ENCODE peak calls at places on chromosomes 1 and 21, in seven cellular contexts. One of them, this sample, is unnamed.

GRCh38 chr1:242524571-242525359 is at the start of gene PLD5:
- DNase-seq in HFF-Myc: no peak
- DNase-seq in fibroblast of mammary gland: no peak
- DNase-seq in H1: peak; percentile 13
- DNase-seq in SJSA1: no peak
- DNase-seq in fibroblast of pulmonary artery: no peak
- DNase-seq in lower leg skin: no peak
- DNase-seq in this sample: no peak

GRCh38 chr1:82903626-82904025 is 1095.3 kb downstream of the TTLL7 start:
- DNase-seq in HFF-Myc: no peak
- DNase-seq in H1: no peak
- DNase-seq in fibroblast of pulmonary artery: no peak
- DNase-seq in SJSA1: no peak
- DNase-seq in lower leg skin: no peak
- DNase-seq in fibroblast of mammary gland: no peak
- DNase-seq in this sample: no peak

GRCh38 chr1:33586795-33587194 is 114.3 kb downstream of the ZSCAN20 start:
- DNase-seq in H1: no peak
- DNase-seq in SJSA1: no peak
- DNase-seq in fibroblast of pulmonary artery: no peak
- DNase-seq in lower leg skin: no peak
- DNase-seq in HFF-Myc: no peak
- DNase-seq in fibroblast of mammary gland: no peak
- DNase-seq in this sample: no peak

GRCh38 chr1:201982082-201982922 is at the start of gene RNPEP:
- DNase-seq in SJSA1: peak; percentile 74
- DNase-seq in fibroblast of pulmonary artery: peak; percentile 53
- DNase-seq in H1: no peak
- DNase-seq in lower leg skin: peak; percentile 63
- DNase-seq in HFF-Myc: no peak
- DNase-seq in fibroblast of mammary gland: peak; percentile 48
- DNase-seq in this sample: peak; percentile 62

GRCh38 chr21:41523175-41523574 is 15.2 kb upstream of the TMPRSS2 start:
- DNase-seq in fibroblast of mammary gland: no peak
- DNase-seq in HFF-Myc: no peak
- DNase-seq in fibroblast of pulmonary artery: no peak
- DNase-seq in SJSA1: no peak
- DNase-seq in H1: no peak
- DNase-seq in lower leg skin: no peak
- DNase-seq in this sample: no peak

GRCh38 chr1:160256396-160257046 is 5.8 kb downstream of the DCAF8 start:
- DNase-seq in H1: no peak
- DNase-seq in fibroblast of pulmonary artery: peak; percentile 79
- DNase-seq in SJSA1: no peak
- DNase-seq in lower leg skin: no peak
- DNase-seq in HFF-Myc: no peak
- DNase-seq in fibroblast of mammary gland: peak; percentile 82
- DNase-seq in this sample: no peak

GRCh38 chr21:39132248-39132647 is 51.0 kb downstream of the PSMG1 start:
- DNase-seq in fibroblast of pulmonary artery: no peak
- DNase-seq in lower leg skin: no peak
- DNase-seq in SJSA1: no peak
- DNase-seq in H1: no peak
- DNase-seq in fibroblast of mammary gland: peak; percentile 35
- DNase-seq in HFF-Myc: no peak
- DNase-seq in this sample: no peak

GRCh38 chr1:53314096-53314495 is 13.8 kb downstream of the LRP8 start:
- DNase-seq in SJSA1: no peak
- DNase-seq in HFF-Myc: no peak
- DNase-seq in H1: no peak
- DNase-seq in fibroblast of mammary gland: no peak
- DNase-seq in lower leg skin: no peak
- DNase-seq in fibroblast of pulmonary artery: no peak
- DNase-seq in this sample: no peak

GRCh38 chr1:166627583-166627982 is 211.7 kb upstream of the POGK start:
- DNase-seq in H1: no peak
- DNase-seq in HFF-Myc: no peak
- DNase-seq in lower leg skin: no peak
- DNase-seq in fibroblast of mammary gland: no peak
- DNase-seq in SJSA1: no peak
- DNase-seq in fibroblast of pulmonary artery: no peak
- DNase-seq in this sample: no peak

GRCh38 chr1:29786791-29787732 is 550.7 kb downstream of the PTPRU start:
- DNase-seq in SJSA1: no peak
- DNase-seq in fibroblast of pulmonary artery: no peak
- DNase-seq in fibroblast of mammary gland: no peak
- DNase-seq in HFF-Myc: no peak
- DNase-seq in H1: no peak
- DNase-seq in lower leg skin: peak; percentile 9
- DNase-seq in this sample: no peak

GRCh38 chr1:154405762-154406571 is 824 bp downstream of the IL6R start:
- DNase-seq in fibroblast of pulmonary artery: peak; percentile 66
- DNase-seq in lower leg skin: peak; percentile 85
- DNase-seq in H1: no peak
- DNase-seq in fibroblast of mammary gland: peak; percentile 77
- DNase-seq in HFF-Myc: no peak
- DNase-seq in SJSA1: peak; percentile 83
- DNase-seq in this sample: peak; percentile 77

GRCh38 chr1:234980657-234981396 is 147.8 kb downstream of the TOMM20 start:
- DNase-seq in fibroblast of pulmonary artery: peak; percentile 98
- DNase-seq in fibroblast of mammary gland: peak; percentile 98
- DNase-seq in H1: no peak
- DNase-seq in HFF-Myc: peak; percentile 78
- DNase-seq in SJSA1: peak; percentile 87
- DNase-seq in lower leg skin: peak; percentile 90
- DNase-seq in this sample: peak; percentile 58

GRCh38 chr1:64231153-64231552 is 27.7 kb downstream of the UBE2U start:
- DNase-seq in fibroblast of mammary gland: peak; percentile 54
- DNase-seq in lower leg skin: no peak
- DNase-seq in SJSA1: no peak
- DNase-seq in H1: no peak
- DNase-seq in fibroblast of pulmonary artery: peak; percentile 27
- DNase-seq in HFF-Myc: no peak
- DNase-seq in this sample: no peak

GRCh38 chr21:37073417-37074194 is 552 bp downstream of the TTC3 start:
- DNase-seq in lower leg skin: peak; percentile 56
- DNase-seq in fibroblast of pulmonary artery: peak; percentile 51
- DNase-seq in HFF-Myc: no peak
- DNase-seq in H1: no peak
- DNase-seq in fibroblast of mammary gland: peak; percentile 44
- DNase-seq in SJSA1: no peak
- DNase-seq in this sample: no peak

GRCh38 chr1:26542781-26543443 is 13.4 kb downstream of the RPS6KA1 start:
- DNase-seq in fibroblast of mammary gland: no peak
- DNase-seq in HFF-Myc: no peak
- DNase-seq in SJSA1: no peak
- DNase-seq in H1: no peak
- DNase-seq in fibroblast of pulmonary artery: no peak
- DNase-seq in lower leg skin: no peak
- DNase-seq in this sample: no peak

GRCh38 chr1:29645586-29645985 is 409.3 kb downstream of the PTPRU start:
- DNase-seq in fibroblast of mammary gland: no peak
- DNase-seq in fibroblast of pulmonary artery: no peak
- DNase-seq in HFF-Myc: no peak
- DNase-seq in SJSA1: no peak
- DNase-seq in lower leg skin: no peak
- DNase-seq in H1: no peak
- DNase-seq in this sample: no peak

GRCh38 chr1:209619696-209620483 is 32.3 kb downstream of the LAMB3 start:
- DNase-seq in fibroblast of pulmonary artery: no peak
- DNase-seq in SJSA1: no peak
- DNase-seq in HFF-Myc: no peak
- DNase-seq in fibroblast of mammary gland: no peak
- DNase-seq in H1: no peak
- DNase-seq in lower leg skin: no peak
- DNase-seq in this sample: no peak

GRCh38 chr1:153345187-153346066 is 3.2 kb downstream of the PGLYRP4 start:
- DNase-seq in SJSA1: no peak
- DNase-seq in fibroblast of mammary gland: no peak
- DNase-seq in fibroblast of pulmonary artery: no peak
- DNase-seq in HFF-Myc: no peak
- DNase-seq in H1: no peak
- DNase-seq in lower leg skin: no peak
- DNase-seq in this sample: no peak

GRCh38 chr1:200139661-200140250 is 112.2 kb downstream of the NR5A2 start:
- DNase-seq in HFF-Myc: peak; percentile 27
- DNase-seq in lower leg skin: no peak
- DNase-seq in H1: no peak
- DNase-seq in fibroblast of mammary gland: peak; percentile 77
- DNase-seq in SJSA1: no peak
- DNase-seq in fibroblast of pulmonary artery: peak; percentile 79
- DNase-seq in this sample: no peak

GRCh38 chr1:106620521-106620954 is 435.9 kb upstream of the PRMT6 start:
- DNase-seq in fibroblast of mammary gland: peak; percentile 75
- DNase-seq in lower leg skin: peak; percentile 34
- DNase-seq in H1: no peak
- DNase-seq in fibroblast of pulmonary artery: peak; percentile 8
- DNase-seq in HFF-Myc: peak; percentile 9
- DNase-seq in SJSA1: no peak
- DNase-seq in this sample: no peak

GRCh38 chr1:93180723-93181613 is at the start of gene CCDC18:
- DNase-seq in H1: no peak
- DNase-seq in lower leg skin: no peak
- DNase-seq in fibroblast of pulmonary artery: peak; percentile 53
- DNase-seq in SJSA1: peak; percentile 61
- DNase-seq in HFF-Myc: no peak
- DNase-seq in fibroblast of mammary gland: peak; percentile 46
- DNase-seq in this sample: peak; percentile 6

GRCh38 chr1:159854693-159855192 is 7.7 kb downstream of the VSIG8 start:
- DNase-seq in H1: no peak
- DNase-seq in HFF-Myc: no peak
- DNase-seq in fibroblast of pulmonary artery: peak; percentile 82
- DNase-seq in lower leg skin: peak; percentile 74
- DNase-seq in fibroblast of mammary gland: peak; percentile 81
- DNase-seq in SJSA1: peak; percentile 85
- DNase-seq in this sample: peak; percentile 74

GRCh38 chr1:53025034-53025777 is 36.8 kb upstream of the PODN start:
- DNase-seq in fibroblast of pulmonary artery: peak; percentile 81
- DNase-seq in H1: no peak
- DNase-seq in fibroblast of mammary gland: peak; percentile 90
- DNase-seq in lower leg skin: no peak
- DNase-seq in HFF-Myc: peak; percentile 31
- DNase-seq in SJSA1: no peak
- DNase-seq in this sample: peak; percentile 73

DNA sequence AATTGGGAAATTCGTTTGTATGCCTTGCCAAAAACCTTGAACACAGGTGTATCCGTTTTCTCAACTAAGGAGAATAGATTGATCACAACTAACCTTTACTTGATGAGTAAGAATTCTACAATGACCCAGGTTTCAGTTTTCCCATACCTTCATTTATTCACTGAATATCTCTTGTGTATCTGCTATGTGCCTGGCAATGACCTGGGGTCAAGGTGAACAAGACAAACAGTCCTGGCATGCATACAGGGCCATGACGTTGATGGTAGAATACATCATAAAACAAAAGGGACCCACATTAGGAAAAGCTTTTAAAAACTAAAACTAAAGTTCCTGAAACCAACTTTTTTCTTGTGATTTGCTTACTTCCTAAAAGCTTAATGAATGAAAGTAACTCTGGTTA is 32.1 kb upstream of the EXOSC10 start:
- DNase-seq in fibroblast of mammary gland: no peak
- DNase-seq in lower leg skin: no peak
- DNase-seq in fibroblast of pulmonary artery: no peak
- DNase-seq in HFF-Myc: no peak
- DNase-seq in SJSA1: no peak
- DNase-seq in H1: no peak
- DNase-seq in this sample: no peak
- H3K4me3 ChIP-seq in fibroblast of mammary gland: no peak overlapping the region
- H3K4me3 ChIP-seq in lower leg skin: no peak overlapping the region
- H3K4me3 ChIP-seq in fibroblast of pulmonary artery: no peak overlapping the region
- H3K4me3 ChIP-seq in HFF-Myc: no peak overlapping the region
- H3K4me3 ChIP-seq in SJSA1: no peak overlapping the region
- H3K4me3 ChIP-seq in H1: no peak overlapping the region
- H3K4me3 ChIP-seq in this sample: no peak overlapping the region

DNA sequence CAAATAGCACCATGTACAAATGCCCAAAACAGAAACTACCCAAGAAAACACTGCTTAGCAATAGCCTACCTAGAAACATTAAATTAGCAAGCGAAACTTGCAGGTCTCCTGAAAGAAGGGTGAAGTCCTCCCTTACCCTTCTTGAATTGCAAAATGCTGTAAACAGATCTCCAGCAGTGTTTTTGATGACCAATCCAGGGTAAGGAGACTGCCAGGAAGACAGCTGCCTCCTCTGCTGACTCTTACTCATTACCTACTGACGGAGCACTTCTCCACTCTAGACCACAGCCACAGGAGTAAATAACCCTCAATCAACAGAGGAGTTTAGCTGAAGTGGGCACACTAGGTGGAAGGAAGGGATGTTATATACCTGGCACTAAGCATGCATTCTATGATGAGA is 32.2 kb upstream of the GADD45A start:
- DNase-seq in lower leg skin: peak; percentile 55
- DNase-seq in HFF-Myc: no peak
- DNase-seq in SJSA1: no peak
- DNase-seq in fibroblast of mammary gland: peak; percentile 94
- DNase-seq in fibroblast of pulmonary artery: peak; percentile 83
- DNase-seq in H1: no peak
- DNase-seq in this sample: no peak
- H3K4me3 ChIP-seq in lower leg skin: no peak overlapping the region
- H3K4me3 ChIP-seq in HFF-Myc: no peak overlapping the region
- H3K4me3 ChIP-seq in SJSA1: no peak overlapping the region
- H3K4me3 ChIP-seq in fibroblast of mammary gland: no peak overlapping the region
- H3K4me3 ChIP-seq in fibroblast of pulmonary artery: no peak overlapping the region
- H3K4me3 ChIP-seq in H1: no peak overlapping the region
- H3K4me3 ChIP-seq in this sample: no peak overlapping the region

DNA sequence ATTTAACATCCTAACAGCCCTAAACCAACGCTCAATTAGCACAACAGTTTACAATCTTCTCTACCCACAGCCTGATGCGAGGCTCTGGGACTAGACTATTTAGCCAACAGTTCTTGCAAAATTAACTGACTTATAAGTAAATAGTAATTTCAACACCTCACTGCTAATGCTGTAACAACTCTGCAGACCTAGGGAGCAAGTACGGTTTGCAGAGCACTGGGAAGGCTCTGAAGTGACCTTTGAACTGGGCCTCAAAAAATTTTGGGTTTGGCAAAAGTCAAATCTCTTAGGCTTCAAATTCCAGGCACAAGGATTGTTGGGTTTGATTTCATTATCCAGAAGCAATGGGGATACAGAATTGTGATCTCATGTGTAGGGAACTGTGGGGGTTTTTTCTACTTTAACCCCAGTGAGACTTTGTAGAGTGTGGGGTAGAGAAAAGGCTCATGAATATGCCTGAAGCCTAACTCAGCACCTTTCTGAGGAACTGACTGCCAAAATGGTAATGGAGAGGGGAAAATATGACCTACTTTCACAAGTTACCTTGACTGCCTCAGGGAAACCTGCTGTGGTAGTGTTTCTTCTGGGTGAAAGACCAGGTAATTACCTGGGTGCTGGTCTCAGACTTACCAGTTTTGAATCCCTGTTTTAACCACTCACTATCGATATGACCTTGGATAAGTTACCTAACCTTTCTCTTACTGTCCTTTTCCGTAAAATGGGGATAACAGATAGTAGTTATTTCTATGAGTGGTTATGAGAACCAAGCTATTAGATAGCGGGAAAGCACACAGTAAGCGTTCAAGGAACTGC is 889 bp upstream of the TXLNA start:
- DNase-seq in fibroblast of pulmonary artery: no peak
- DNase-seq in fibroblast of mammary gland: no peak
- DNase-seq in lower leg skin: no peak
- DNase-seq in H1: no peak
- DNase-seq in SJSA1: no peak
- DNase-seq in HFF-Myc: no peak
- DNase-seq in this sample: no peak
- H3K4me3 ChIP-seq in fibroblast of pulmonary artery: no peak overlapping the region
- H3K4me3 ChIP-seq in fibroblast of mammary gland: peak overlapping the region; percentile 48
- H3K4me3 ChIP-seq in lower leg skin: no peak overlapping the region
- H3K4me3 ChIP-seq in H1: no peak overlapping the region
- H3K4me3 ChIP-seq in SJSA1: no peak overlapping the region
- H3K4me3 ChIP-seq in HFF-Myc: peak overlapping the region; percentile 86
- H3K4me3 ChIP-seq in this sample: peak overlapping the region; percentile 75

GRCh38 chr1:19798486-19799232 is 1.1 kb downstream of the TMCO4 start:
- DNase-seq in fibroblast of pulmonary artery: no peak
- DNase-seq in SJSA1: no peak
- DNase-seq in fibroblast of mammary gland: no peak
- DNase-seq in H1: no peak
- DNase-seq in HFF-Myc: no peak
- DNase-seq in lower leg skin: no peak
- DNase-seq in this sample: no peak
- H3K4me3 ChIP-seq in fibroblast of pulmonary artery: peak overlapping the region; percentile 59
- H3K4me3 ChIP-seq in SJSA1: peak overlapping the region; percentile 50
- H3K4me3 ChIP-seq in fibroblast of mammary gland: peak overlapping the region; percentile 46
- H3K4me3 ChIP-seq in H1: no peak overlapping the region
- H3K4me3 ChIP-seq in HFF-Myc: peak overlapping the region; percentile 49
- H3K4me3 ChIP-seq in lower leg skin: no peak overlapping the region
- H3K4me3 ChIP-seq in this sample: peak overlapping the region; percentile 76